ENCODE peak calls at places on chromosomes 1 and 21, in five cellular contexts. D is Panc1, O is heart right ventricle, C is mammary epithelial cell, I is Peyer's patch. G is an unnamed sample.

GRCh38 chr21:45992311-45993209 is 11.0 kb downstream of the COL6A1 start:
- DNase-seq in D (no peak), O (peak; percentile 6), C (no peak), I (peak; percentile 8), G (no peak)

GRCh38 chr1:227944931-227945890 is 2.5 kb downstream of the WNT9A start:
- DNase-seq in D (no peak), O (peak; percentile 38), C (no peak), I (peak; percentile 10), G (no peak)

GRCh38 chr1:83901547-83902155 is 97.3 kb downstream of the TTLL7 start:
- DNase-seq in D (peak; percentile 97), O (no peak), C (peak; percentile 84), I (no peak), G (no peak)

GRCh38 chr1:28112388-28113311 is 24.2 kb upstream of the EYA3 start:
- DNase-seq in D (no peak), O (peak; percentile 8), C (peak; percentile 88), I (no peak), G (no peak)

GRCh38 chr1:186235696-186236095 is 139.4 kb downstream of the TPR start:
- DNase-seq in D (no peak), O (no peak), C (no peak), I (no peak), G (no peak)

GRCh38 chr1:110196917-110197782 is 13.0 kb upstream of the KCNC4 start:
- DNase-seq in D (no peak), O (no peak), C (peak; percentile 46), I (peak; percentile 20), G (no peak)

GRCh38 chr1:90480271-90480835 is 236.7 kb downstream of the BARHL2 start:
- DNase-seq in D (no peak), O (no peak), C (no peak), I (no peak), G (no peak)

GRCh38 chr21:38350681-38351080 is 93.9 kb downstream of the KCNJ15 start:
- DNase-seq in D (no peak), O (no peak), C (no peak), I (no peak), G (no peak)

GRCh38 chr1:47231314-47232186 is 475 bp downstream of the TAL1 start:
- DNase-seq in D (no peak), O (peak; percentile 57), C (peak; percentile 27), I (no peak), G (no peak)

GRCh38 chr1:185080425-185080824 is 35.1 kb downstream of the RNF2 start:
- DNase-seq in D (no peak), O (no peak), C (no peak), I (no peak), G (no peak)

GRCh38 chr21:18244721-18245486 is at the start of gene CHODL:
- DNase-seq in D (no peak), O (no peak), C (no peak), I (no peak), G (no peak)

GRCh38 chr1:112337028-112337531 is 58.9 kb upstream of the CTTNBP2NL start:
- DNase-seq in D (peak; percentile 12), O (peak; percentile 36), C (peak; percentile 53), I (no peak), G (no peak)

GRCh38 chr1:8951246-8951645 is 5.6 kb downstream of the CA6 start:
- DNase-seq in D (no peak), O (no peak), C (no peak), I (no peak), G (no peak)

GRCh38 chr1:160821627-160822026 is 25.7 kb downstream of the LY9 start:
- DNase-seq in D (no peak), O (no peak), C (no peak), I (no peak), G (no peak)

GRCh38 chr1:180230791-180231505 is 884 bp downstream of the LHX4 start:
- DNase-seq in D (no peak), O (no peak), C (peak; percentile 56), I (no peak), G (no peak)

GRCh38 chr1:75470448-75470847 is 140.5 kb downstream of the SLC44A5 start:
- DNase-seq in D (no peak), O (no peak), C (no peak), I (no peak), G (no peak)

GRCh38 chr1:41399148-41399795 is 38.0 kb downstream of the FOXO6 start:
- DNase-seq in D (no peak), O (peak; percentile 47), C (no peak), I (no peak), G (no peak)

GRCh38 chr21:30233636-30234035 is 17.7 kb upstream of the CLDN8 start:
- DNase-seq in D (no peak), O (no peak), C (no peak), I (no peak), G (no peak)

GRCh38 chr21:44874497-44875331 is 1.2 kb upstream of the PTTG1IP start:
- DNase-seq in D (no peak), O (peak; percentile 77), C (peak; percentile 37), I (peak; percentile 45), G (no peak)

GRCh38 chr1:23925279-23925678 is 12.1 kb upstream of the CNR2 start:
- DNase-seq in D (no peak), O (no peak), C (no peak), I (no peak), G (no peak)

DNA sequence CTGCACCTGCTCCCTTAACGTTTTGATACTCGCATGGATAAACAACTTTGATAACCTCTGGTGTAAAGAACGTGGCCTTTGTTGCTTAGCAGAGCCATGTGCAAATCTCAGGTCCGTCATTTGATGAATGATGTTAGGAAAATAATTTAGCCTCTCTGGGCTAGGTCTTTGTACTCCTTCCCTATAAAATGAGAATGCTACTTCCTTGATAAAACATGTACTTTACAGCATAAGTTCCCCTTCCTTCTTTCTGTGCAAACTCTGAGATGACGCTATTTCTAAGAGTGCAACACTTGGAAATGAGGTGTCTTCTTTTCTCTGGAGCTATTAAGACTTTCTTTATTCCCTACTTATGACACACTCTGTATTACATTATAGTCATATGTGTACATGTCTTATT is 243.4 kb downstream of the RGS7 start:
- DNase-seq in D (no peak), O (no peak), C (no peak), I (no peak), G (no peak)
- H3K27ac ChIP-seq in D (no peak overlapping the region), O (no peak overlapping the region), C (no peak overlapping the region), I (no peak overlapping the region), G (no peak overlapping the region)

DNA sequence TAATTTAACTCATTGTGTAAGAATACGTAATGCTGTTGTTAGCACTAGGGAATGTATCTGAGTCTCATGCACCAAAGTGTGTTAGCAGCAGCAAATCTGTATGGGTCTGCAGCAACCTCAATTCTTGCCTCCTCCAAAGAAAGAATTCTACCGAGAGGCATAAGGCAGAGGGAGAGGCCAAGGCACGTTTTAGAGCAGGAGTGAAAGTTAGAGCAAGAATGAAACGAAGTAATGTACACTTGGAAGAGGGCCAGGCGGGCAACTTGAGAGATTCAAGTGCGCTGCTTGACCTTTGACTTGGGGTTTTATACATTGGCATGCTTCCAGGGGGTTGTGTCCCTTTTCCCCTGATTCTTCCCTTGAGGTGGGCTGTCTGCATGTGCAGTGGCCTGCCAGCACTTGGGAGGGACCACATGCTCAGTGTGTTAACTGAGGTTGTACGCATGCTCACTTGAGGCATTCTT is 2.5 kb upstream of the CNN3 start:
- DNase-seq in D (no peak), O (no peak), C (no peak), I (no peak), G (no peak)
- H3K4me3 ChIP-seq in D (no peak overlapping the region), O (peak overlapping the region; percentile 96), C (no peak overlapping the region), I (peak overlapping the region; percentile 81), G (no peak overlapping the region)

DNA sequence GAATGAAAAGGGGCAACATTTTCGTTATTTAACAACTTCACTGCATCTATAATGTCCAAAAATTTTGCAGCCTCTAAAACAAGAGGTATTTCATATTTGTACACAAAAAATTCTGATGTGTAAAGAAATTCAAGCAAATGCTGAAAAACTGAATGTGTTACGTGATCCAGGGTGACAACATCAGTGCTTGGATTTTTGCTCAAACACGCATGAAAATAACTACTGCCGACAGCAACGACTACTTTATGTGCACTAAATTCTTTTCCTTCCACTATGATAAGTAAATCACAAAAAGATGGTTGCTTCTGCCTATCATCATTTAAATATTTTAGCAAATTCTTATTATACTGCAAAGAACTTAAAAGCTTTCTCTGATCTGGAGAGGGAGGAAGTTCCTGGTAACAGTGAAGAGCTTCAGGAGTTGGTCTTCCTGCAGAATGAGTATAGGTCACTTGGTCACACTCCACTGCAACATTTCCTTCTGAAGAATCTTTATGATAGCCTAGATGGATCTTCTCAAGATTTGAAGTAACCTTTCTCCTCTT is 53.5 kb upstream of the ASPM start:
- DNase-seq in D (no peak), O (no peak), C (no peak), I (no peak), G (no peak)
- H3K27ac ChIP-seq in D (peak overlapping the region; percentile 93), O (peak overlapping the region; percentile 96), C (no peak overlapping the region), I (peak overlapping the region; percentile 93), G (no peak overlapping the region)

DNA sequence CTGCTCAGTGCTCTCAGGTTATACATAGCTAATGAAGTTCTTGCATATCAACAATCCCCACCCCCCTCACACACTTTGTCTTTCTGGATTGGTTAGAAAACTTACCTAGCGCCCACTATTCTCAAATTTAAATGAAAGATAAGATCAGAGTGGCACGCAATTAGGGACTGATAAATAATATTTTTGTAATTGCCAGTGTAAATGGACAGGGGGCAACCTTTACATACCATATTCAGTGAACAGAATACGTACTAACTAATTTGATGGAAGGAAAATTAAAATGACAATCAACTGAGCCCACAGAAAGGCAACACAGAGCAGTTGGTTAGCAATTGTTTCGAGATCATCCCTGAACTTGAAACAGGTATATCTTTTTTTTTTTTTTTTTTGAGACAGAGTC is 11.7 kb downstream of the SELL start:
- DNase-seq in D (no peak), O (no peak), C (no peak), I (no peak), G (no peak)
- H3K4me3 ChIP-seq in D (no peak overlapping the region), O (no peak overlapping the region), C (no peak overlapping the region), I (no peak overlapping the region), G (no peak overlapping the region)

GRCh38 chr1:85240659-85241058 is 18.8 kb downstream of the C1orf52 start:
- DNase-seq in D (no peak), O (no peak), C (no peak), I (no peak), G (no peak)

GRCh38 chr1:85245456-85245855 is 14.0 kb downstream of the C1orf52 start:
- DNase-seq in D (no peak), O (no peak), C (peak; percentile 33), I (no peak), G (no peak)

GRCh38 chr1:85244271-85245053 is 15.0 kb downstream of the C1orf52 start:
- DNase-seq in D (no peak), O (no peak), C (no peak), I (no peak), G (no peak)

GRCh38 chr1:85243336-85243735 is 16.1 kb downstream of the C1orf52 start:
- DNase-seq in D (no peak), O (no peak), C (no peak), I (no peak), G (no peak)

DNA sequence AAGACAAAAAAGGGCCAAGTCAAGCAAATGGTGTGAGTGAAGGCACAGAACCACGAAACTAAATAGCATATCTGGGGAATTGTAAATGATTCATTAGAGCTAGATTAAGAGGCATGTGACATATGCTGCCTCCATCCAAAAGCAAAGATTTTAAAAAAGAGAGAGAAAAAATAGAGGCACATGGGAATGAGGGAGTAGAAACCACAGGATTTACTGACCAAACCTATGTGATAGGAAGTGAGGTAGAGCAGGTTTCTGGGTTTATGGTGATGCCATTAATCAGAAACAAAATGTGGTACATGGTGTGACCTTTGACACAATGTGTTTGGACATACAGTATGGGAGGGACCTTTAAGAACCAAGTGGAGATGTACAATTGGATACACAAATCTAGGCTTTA is 13.6 kb downstream of the C1orf52 start:
- DNase-seq in D (no peak), O (no peak), C (no peak), I (no peak), G (no peak)
- H3K27ac ChIP-seq in D (no peak overlapping the region), O (no peak overlapping the region), C (no peak overlapping the region), I (no peak overlapping the region), G (no peak overlapping the region)

GRCh38 chr1:217137210-217137871 is 414.1 kb upstream of the ESRRG start:
- DNase-seq in D (no peak), O (no peak), C (no peak), I (no peak), G (no peak)
- H3K4me3 ChIP-seq in D (no peak overlapping the region), O (no peak overlapping the region), C (no peak overlapping the region), I (peak overlapping the region; percentile 1), G (peak overlapping the region; percentile 1)